ENCODE peak calls at places on chromosomes 12 and 14, in four cellular contexts. G is H1, C is neuronal stem cell, M is H9. O is an unnamed sample.

GRCh38 chr12:110312581-110313360 is 31.7 kb downstream of the ATP2A2 start:
- DNase-seq in G (no peak), C (no peak), M (no peak), O (peak; percentile 72)

GRCh38 chr14:76574416-76574815 is 186.9 kb upstream of the VASH1 start:
- DNase-seq in G (no peak), C (no peak), M (no peak), O (no peak)

GRCh38 chr12:86748874-86749273 is 492.7 kb upstream of the MGAT4C start:
- DNase-seq in G (no peak), C (no peak), M (no peak), O (no peak)

GRCh38 chr12:20220339-20220738 is 148.0 kb upstream of the PDE3A start:
- DNase-seq in G (no peak), C (no peak), M (peak; percentile 55), O (peak; percentile 34)

GRCh38 chr14:101225729-101226152 is 322.2 kb upstream of the RTL1 start:
- DNase-seq in G (no peak), C (no peak), M (no peak), O (no peak)

GRCh38 chr14:54383811-54384210 is 13.0 kb upstream of the CDKN3 start:
- DNase-seq in G (no peak), C (no peak), M (no peak), O (no peak)

GRCh38 chr14:69632154-69632553 is 20.8 kb downstream of the SUSD6 start:
- DNase-seq in G (no peak), C (no peak), M (no peak), O (no peak)

GRCh38 chr12:77888611-77889010 is 57.9 kb downstream of the NAV3 start:
- DNase-seq in G (no peak), C (no peak), M (no peak), O (peak; percentile 75)

GRCh38 chr12:14751987-14752386 is 51.3 kb downstream of the WBP11 start:
- DNase-seq in G (no peak), C (no peak), M (no peak), O (no peak)

GRCh38 chr12:92002195-92002649 is 143.4 kb downstream of the BTG1 start:
- DNase-seq in G (no peak), C (no peak), M (no peak), O (peak; percentile 34)

GRCh38 chr12:27185234-27186045 is 58.6 kb upstream of the STK38L start:
- DNase-seq in G (no peak), C (no peak), M (no peak), O (peak; percentile 91)

GRCh38 chr12:11853126-11853525 is 203.7 kb downstream of the ETV6 start:
- DNase-seq in G (no peak), C (no peak), M (no peak), O (no peak)

GRCh38 chr14:58731465-58732330 is 93.9 kb downstream of the DACT1 start:
- DNase-seq in G (no peak), C (no peak), M (no peak), O (peak; percentile 99)

GRCh38 chr12:57902371-57903042 is 38.9 kb upstream of the ATP23 start:
- DNase-seq in G (no peak), C (no peak), M (no peak), O (peak; percentile 45)

GRCh38 chr14:101022121-101022520 is 118.6 kb upstream of the RTL1 start:
- DNase-seq in G (no peak), C (no peak), M (no peak), O (no peak)

GRCh38 chr12:30847259-30847658 is 79.3 kb upstream of the TSPAN11 start:
- DNase-seq in G (no peak), C (peak; percentile 48), M (peak; percentile 29), O (peak; percentile 70)

GRCh38 chr14:76863724-76864407 is 37.7 kb downstream of the LRRC74A start:
- DNase-seq in G (no peak), C (no peak), M (no peak), O (no peak)

GRCh38 chr14:34465069-34465859 is 3.2 kb upstream of the SPTSSA start:
- DNase-seq in G (no peak), C (no peak), M (no peak), O (peak; percentile 33)

GRCh38 chr12:21583587-21583986 is 21.1 kb downstream of the GYS2 start:
- DNase-seq in G (no peak), C (no peak), M (no peak), O (no peak)

GRCh38 chr14:52048641-52049204 is 20.1 kb downstream of the NID2 start:
- DNase-seq in G (no peak), C (no peak), M (no peak), O (no peak)

GRCh38 chr14:89618309-89618708 is 201.3 kb upstream of the FOXN3 start:
- DNase-seq in G (no peak), C (no peak), M (no peak), O (no peak)

GRCh38 chr12:53505086-53505485 is 2.2 kb downstream of the NPFF start:
- DNase-seq in G (no peak), C (no peak), M (no peak), O (peak; percentile 49)

GRCh38 chr12:109281452-109281851 is 27.6 kb downstream of the FOXN4 start:
- DNase-seq in G (no peak), C (no peak), M (no peak), O (no peak)

GRCh38 chr14:93305708-93306418 is 27.0 kb downstream of the BTBD7 start:
- DNase-seq in G (no peak), C (no peak), M (no peak), O (no peak)

GRCh38 chr14:39175445-39176262 is 600 bp downstream of the PNN start:
- DNase-seq in G (no peak), C (no peak), M (peak; percentile 41), O (peak; percentile 21)

GRCh38 chr12:30515351-30515750 is 180.3 kb downstream of the IPO8 start:
- DNase-seq in G (no peak), C (peak; percentile 11), M (no peak), O (no peak)

GRCh38 chr14:84670801-84671200 is 859.1 kb upstream of the FLRT2 start:
- DNase-seq in G (no peak), C (no peak), M (no peak), O (no peak)

GRCh38 chr12:12229556-12230092 is 37.2 kb downstream of the LRP6 start:
- DNase-seq in G (no peak), C (no peak), M (no peak), O (peak; percentile 23)

GRCh38 chr14:71163842-71164500 is 256.7 kb downstream of the PCNX1 start:
- DNase-seq in G (no peak), C (no peak), M (no peak), O (no peak)

GRCh38 chr12:52884526-52885293 is 20.2 kb downstream of the KRT8 start:
- DNase-seq in G (no peak), C (peak; percentile 78), M (peak; percentile 90), O (peak; percentile 36)

GRCh38 chr12:122659579-122659978 is 43.6 kb downstream of the HCAR2 start:
- DNase-seq in G (no peak), C (no peak), M (no peak), O (no peak)

GRCh38 chr12:131054345-131055092 is 100.8 kb downstream of the ADGRD1 start:
- DNase-seq in G (no peak), C (no peak), M (no peak), O (no peak)

GRCh38 chr14:50037837-50038236 is 78.5 kb downstream of the VCPKMT start:
- DNase-seq in G (no peak), C (no peak), M (no peak), O (no peak)
- H4K91ac ChIP-seq in G (no peak overlapping the region), C (no peak overlapping the region), M (no peak overlapping the region), O (peak overlapping the region; percentile 68)

DNA sequence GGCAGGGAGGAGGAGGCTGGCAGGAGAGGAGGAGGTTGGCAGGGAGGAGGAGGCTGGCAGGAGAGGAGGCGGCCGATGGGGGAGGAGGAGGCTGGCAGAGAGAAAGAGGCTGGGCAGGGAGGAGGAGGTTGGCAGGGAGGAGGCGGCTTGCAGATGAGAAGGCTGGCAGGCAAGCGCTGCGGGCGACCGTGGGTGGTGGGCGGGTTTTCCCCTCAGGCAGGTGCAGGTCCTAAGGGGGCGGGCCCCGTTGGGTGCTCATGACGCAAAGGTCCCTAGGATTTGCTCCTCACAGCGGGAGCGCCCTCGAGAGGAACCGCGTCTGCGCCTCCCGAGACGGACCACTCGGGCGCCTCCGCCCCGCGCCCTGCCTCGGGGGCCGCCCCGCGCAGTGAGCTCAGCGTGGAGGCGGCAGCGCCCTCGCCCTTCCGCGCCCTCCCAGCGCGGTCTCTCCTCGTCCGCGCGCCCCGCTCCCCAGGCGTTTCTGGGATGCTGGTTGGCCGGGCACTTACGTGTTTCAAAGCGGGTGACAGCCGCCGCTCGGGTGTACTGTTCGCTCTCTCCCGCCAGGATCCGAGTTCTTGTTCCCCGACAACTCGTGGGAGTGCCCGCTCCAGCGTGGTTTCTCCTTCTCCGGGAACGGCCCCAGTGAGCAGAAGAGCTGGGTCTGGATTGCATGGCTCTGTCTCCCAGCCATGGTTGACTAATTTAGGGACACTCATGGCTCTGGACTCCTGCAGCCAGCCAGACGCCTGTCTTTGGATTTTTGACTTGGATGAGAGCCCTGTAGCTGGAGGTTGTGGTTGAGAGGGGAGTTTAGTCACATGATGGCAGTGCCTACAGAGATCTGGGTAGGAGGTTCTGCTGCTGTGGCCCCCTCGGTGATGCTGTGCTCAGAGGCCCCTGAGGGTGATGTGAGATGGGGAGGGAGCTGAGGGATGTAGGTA is 64.1 kb upstream of the PPP4R3A start:
- DNase-seq in G (no peak), C (peak; percentile 21), M (peak; percentile 45), O (peak; percentile 25)
- H4K91ac ChIP-seq in G (no peak overlapping the region), C (no peak overlapping the region), M (no peak overlapping the region), O (no peak overlapping the region)

DNA sequence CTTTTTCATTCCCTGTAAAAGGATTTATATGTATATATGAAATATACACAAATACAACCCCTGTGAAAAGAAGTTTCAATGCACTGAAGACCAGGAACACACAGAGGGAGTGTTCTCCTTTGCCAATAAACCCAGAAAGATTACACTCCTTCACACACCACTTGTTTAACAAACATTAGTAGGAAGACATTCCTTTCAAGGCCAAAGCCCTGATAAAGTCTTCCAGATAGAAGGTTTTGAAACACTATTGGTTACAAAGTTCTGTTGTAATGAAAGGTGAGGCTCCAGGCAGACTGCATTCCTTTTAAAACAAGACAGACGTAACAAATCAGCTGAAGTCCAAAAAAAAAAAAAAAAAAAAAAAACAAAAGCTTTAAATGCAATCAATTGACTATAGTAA is 81.0 kb downstream of the PTPN21 start:
- DNase-seq in G (no peak), C (no peak), M (no peak), O (peak; percentile 38)
- H4K91ac ChIP-seq in G (no peak overlapping the region), C (no peak overlapping the region), M (no peak overlapping the region), O (peak overlapping the region; percentile 78)

GRCh38 chr14:105381446-105382342 is 16.6 kb upstream of the TEX22 start:
- DNase-seq in G (no peak), C (no peak), M (no peak), O (no peak)
- H4K91ac ChIP-seq in G (no peak overlapping the region), C (no peak overlapping the region), M (no peak overlapping the region), O (no peak overlapping the region)

GRCh38 chr12:47774664-47775063 is 1.6 kb downstream of the SLC48A1 start:
- DNase-seq in G (no peak), C (no peak), M (no peak), O (no peak)

GRCh38 chr12:47773062-47773857 is at the start of gene SLC48A1:
- DNase-seq in G (no peak), C (peak; percentile 68), M (peak; percentile 79), O (peak; percentile 46)

GRCh38 chr12:47772738-47773061 is 338 bp upstream of the SLC48A1 start:
- DNase-seq in G (no peak), C (no peak), M (no peak), O (no peak)

GRCh38 chr12:47775100-47775911 is 2.3 kb downstream of the SLC48A1 start:
- DNase-seq in G (no peak), C (no peak), M (no peak), O (no peak)

GRCh38 chr12:47773858-47774580 is 981 bp downstream of the SLC48A1 start:
- DNase-seq in G (no peak), C (no peak), M (no peak), O (no peak)
- H4K91ac ChIP-seq in G (no peak overlapping the region), C (no peak overlapping the region), M (no peak overlapping the region), O (no peak overlapping the region)

O was measured in IMR-90.